ENCODE peak calls at places on chromosomes 1 and 21, in five cellular contexts. Q is fibroblast of lung, I is GM13977, C is upper lobe of right lung, W is foreskin keratinocyte. X is an unnamed sample.

GRCh38 chr1:110615548-110616130 is 9.5 kb upstream of the KCNA2 start:
- DNase-seq in Q (peak; percentile 34), I (peak; percentile 70), C (peak; percentile 71), W (no peak), X (peak; percentile 70)

GRCh38 chr21:44006017-44006624 is 6.0 kb upstream of the TRAPPC10 start:
- DNase-seq in Q (peak; percentile 98), I (no peak), C (no peak), W (peak; percentile 66), X (no peak)

GRCh38 chr1:26035959-26036755 is 9.8 kb downstream of the SLC30A2 start:
- DNase-seq in Q (peak; percentile 43), I (peak; percentile 93), C (peak; percentile 91), W (peak; percentile 16), X (peak; percentile 92)

GRCh38 chr1:27555700-27556424 is 48.1 kb downstream of the AHDC1 start:
- DNase-seq in Q (no peak), I (peak; percentile 69), C (no peak), W (no peak), X (no peak)

GRCh38 chr1:212161231-212161781 is 123.9 kb upstream of the PPP2R5A start:
- DNase-seq in Q (peak; percentile 91), I (no peak), C (no peak), W (peak; percentile 76), X (no peak)

GRCh38 chr1:82979593-82980230 is 1019.2 kb downstream of the TTLL7 start:
- DNase-seq in Q (no peak), I (peak; percentile 21), C (no peak), W (no peak), X (peak; percentile 28)

GRCh38 chr1:161096514-161096913 is 1.6 kb upstream of the KLHDC9 start:
- DNase-seq in Q (no peak), I (no peak), C (no peak), W (peak; percentile 31), X (no peak)

GRCh38 chr1:39132505-39133339 is 71.8 kb upstream of the MACF1 start:
- DNase-seq in Q (peak; percentile 51), I (no peak), C (peak; percentile 85), W (no peak), X (no peak)

GRCh38 chr1:53600486-53600885 is 138.5 kb downstream of the GLIS1 start:
- DNase-seq in Q (no peak), I (no peak), C (peak; percentile 29), W (no peak), X (no peak)

GRCh38 chr1:46401964-46402626 is 8.0 kb downstream of the FAAH start:
- DNase-seq in Q (peak; percentile 90), I (no peak), C (peak; percentile 92), W (peak; percentile 83), X (no peak)

GRCh38 chr21:46052703-46053651 is 44.9 kb upstream of the COL6A2 start:
- DNase-seq in Q (peak; percentile 96), I (no peak), C (no peak), W (no peak), X (no peak)

GRCh38 chr1:204318324-204318723 is 41.4 kb downstream of the PLEKHA6 start:
- DNase-seq in Q (no peak), I (no peak), C (no peak), W (no peak), X (no peak)

GRCh38 chr21:20010691-20011200 is 987.5 kb upstream of the NCAM2 start:
- DNase-seq in Q (no peak), I (no peak), C (no peak), W (no peak), X (no peak)

GRCh38 chr1:113247805-113248204 is 142.5 kb upstream of the MAGI3 start:
- DNase-seq in Q (no peak), I (no peak), C (no peak), W (peak; percentile 47), X (no peak)

GRCh38 chr21:45607021-45607921 is 36.3 kb upstream of the PCBP3 start:
- DNase-seq in Q (peak; percentile 76), I (no peak), C (peak; percentile 6), W (no peak), X (no peak)

GRCh38 chr1:51517361-51518032 is 1.6 kb downstream of the EPS15 start:
- DNase-seq in Q (peak; percentile 23), I (no peak), C (no peak), W (no peak), X (no peak)

GRCh38 chr1:57788333-57788732 is 364.5 kb upstream of the DAB1 start:
- DNase-seq in Q (peak; percentile 1), I (no peak), C (no peak), W (no peak), X (no peak)

GRCh38 chr1:92482665-92483441 is 3.9 kb downstream of the GFI1 start:
- DNase-seq in Q (no peak), I (peak; percentile 52), C (peak; percentile 64), W (no peak), X (peak; percentile 42)

GRCh38 chr1:177106614-177107365 is 57.7 kb downstream of the ASTN1 start:
- DNase-seq in Q (no peak), I (no peak), C (no peak), W (no peak), X (no peak)

GRCh38 chr1:37481289-37482003 is 7.1 kb downstream of the ZC3H12A start:
- DNase-seq in Q (no peak), I (no peak), C (peak; percentile 70), W (no peak), X (no peak)

DNA sequence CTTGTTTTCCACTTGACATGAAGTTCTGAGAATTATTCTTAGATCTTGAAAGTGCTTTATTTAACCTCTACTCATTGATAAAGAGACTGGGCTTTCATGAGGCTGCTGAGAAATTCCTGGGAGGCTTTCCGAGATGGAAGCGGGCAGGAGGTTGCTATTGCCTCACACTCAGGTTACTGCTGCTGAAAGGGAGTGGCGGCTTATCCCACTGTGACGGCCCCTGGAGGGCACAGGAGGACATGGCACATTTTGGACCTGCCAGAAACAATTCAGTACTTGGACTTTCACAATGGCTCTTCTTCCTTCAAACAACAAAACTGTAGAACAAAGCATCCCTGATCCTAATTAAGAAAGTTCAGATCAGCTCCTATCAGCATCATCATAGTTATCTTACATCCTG is 16.2 kb upstream of the MARK1 start:
- DNase-seq in Q (no peak), I (no peak), C (peak; percentile 66), W (no peak), X (no peak)
- TF ChIP-seq CTCF in Q (no peak), I (no peak), C (peak; percentile 28), W (peak; percentile 52), X (no peak)

GRCh38 chr1:8863138-8863537 is 15.3 kb downstream of the ENO1 start:
- DNase-seq in Q (no peak), I (no peak), C (no peak), W (no peak), X (no peak)

GRCh38 chr1:8864713-8865397 is 13.6 kb downstream of the ENO1 start:
- DNase-seq in Q (no peak), I (no peak), C (no peak), W (no peak), X (no peak)

GRCh38 chr1:8860738-8861516 is 17.6 kb downstream of the ENO1 start:
- DNase-seq in Q (no peak), I (no peak), C (no peak), W (no peak), X (no peak)

GRCh38 chr1:8863712-8864324 is 14.7 kb downstream of the ENO1 start:
- DNase-seq in Q (no peak), I (no peak), C (no peak), W (no peak), X (no peak)

GRCh38 chr1:8862528-8862927 is 16.0 kb downstream of the ENO1 start:
- DNase-seq in Q (no peak), I (no peak), C (no peak), W (no peak), X (no peak)
- TF ChIP-seq CTCF in Q (peak; percentile 34), I (peak; percentile 54), C (peak; percentile 45), W (peak; percentile 62), X (peak; percentile 27)

GRCh38 chr1:7970250-7970649 is 8.7 kb downstream of the PARK7 start:
- DNase-seq in Q (no peak), I (no peak), C (no peak), W (no peak), X (no peak)

GRCh38 chr1:7972285-7972684 is 10.8 kb downstream of the PARK7 start:
- DNase-seq in Q (no peak), I (no peak), C (no peak), W (no peak), X (no peak)

GRCh38 chr1:7973086-7973485 is 11.6 kb downstream of the PARK7 start:
- DNase-seq in Q (no peak), I (no peak), C (no peak), W (no peak), X (no peak)

GRCh38 chr1:7971024-7971423 is 9.5 kb downstream of the PARK7 start:
- DNase-seq in Q (no peak), I (no peak), C (no peak), W (no peak), X (no peak)

DNA sequence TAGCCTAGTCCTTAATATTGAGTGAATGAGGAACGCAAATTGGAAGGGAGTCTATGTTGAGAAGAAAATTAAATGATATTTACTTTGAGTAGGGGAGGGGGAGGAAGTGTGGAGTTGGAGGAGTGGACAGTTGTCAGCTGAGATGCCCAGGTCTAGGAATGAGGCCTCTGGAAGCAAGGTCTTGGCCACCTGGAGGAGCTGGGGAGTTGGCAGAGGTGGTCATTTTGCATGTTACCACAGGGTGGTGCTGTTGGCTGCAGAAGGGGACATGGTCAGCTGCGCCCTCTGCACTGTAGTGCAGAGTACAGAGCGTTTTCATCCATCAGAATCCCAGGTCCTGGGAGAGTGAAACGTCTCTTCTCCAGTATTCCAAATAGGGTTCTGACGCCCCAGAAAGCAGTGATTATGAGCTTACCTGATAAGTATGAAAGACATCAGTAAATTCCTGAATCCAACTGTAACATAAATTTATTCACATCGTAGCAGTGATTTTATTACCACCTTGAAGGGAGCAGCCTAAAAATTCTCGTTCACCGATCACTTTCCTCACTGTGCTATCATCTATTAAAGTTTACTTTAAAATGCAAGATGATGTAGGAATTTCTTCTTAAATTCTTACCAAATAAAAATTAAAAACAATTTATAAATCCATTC is 13.8 kb downstream of the PARK7 start:
- DNase-seq in Q (peak; percentile 61), I (peak; percentile 48), C (peak; percentile 74), W (peak; percentile 31), X (peak; percentile 67)
- TF ChIP-seq CTCF in Q (peak; percentile 87), I (peak; percentile 77), C (peak; percentile 84), W (peak; percentile 98), X (peak; percentile 74)

GRCh38 chr21:28783641-28784185 is 209.0 kb downstream of the LTN1 start:
- DNase-seq in Q (no peak), I (no peak), C (peak; percentile 55), W (no peak), X (no peak)

GRCh38 chr21:28776251-28776650 is 216.4 kb downstream of the LTN1 start:
- DNase-seq in Q (peak; percentile 86), I (no peak), C (no peak), W (peak; percentile 47), X (no peak)

GRCh38 chr21:28779914-28780313 is 212.8 kb downstream of the LTN1 start:
- DNase-seq in Q (no peak), I (no peak), C (no peak), W (no peak), X (no peak)

DNA sequence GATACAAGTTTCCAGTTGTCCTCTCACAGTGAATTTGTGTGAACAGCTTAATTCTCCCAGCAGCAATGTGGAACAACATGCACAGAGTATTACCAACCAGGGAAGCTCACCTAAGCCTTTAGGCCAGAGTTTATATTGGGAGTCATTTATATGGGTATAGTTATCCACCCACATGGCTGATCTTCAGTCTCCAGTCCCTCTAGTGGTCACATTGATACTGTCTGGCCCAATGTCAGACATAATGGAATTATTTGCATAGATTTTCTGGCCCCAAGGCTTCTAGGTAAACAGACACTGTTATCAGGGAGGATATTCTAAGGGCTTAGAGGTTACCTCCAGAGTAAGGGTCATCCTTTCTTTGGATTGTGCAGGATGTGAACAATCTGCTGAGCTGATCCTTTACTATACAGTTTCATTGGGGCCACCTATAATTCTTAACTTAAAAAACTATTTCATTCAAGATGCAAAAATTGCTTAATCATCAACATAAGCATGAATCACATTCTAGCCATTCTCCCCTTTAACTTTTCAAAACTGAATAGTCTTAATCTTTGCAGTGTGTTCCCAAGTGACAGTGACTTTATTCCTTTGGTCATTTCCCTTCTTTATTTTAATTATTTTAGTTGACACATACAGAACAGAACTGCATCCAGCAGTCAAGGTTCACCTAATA is 210.9 kb downstream of the LTN1 start:
- DNase-seq in Q (no peak), I (no peak), C (no peak), W (no peak), X (peak; percentile 10)
- TF ChIP-seq CTCF in Q (peak; percentile 53), I (peak; percentile 16), C (peak; percentile 38), W (peak; percentile 65), X (peak; percentile 29)